ENCODE peak calls at places on chromosomes 13 and 19, in four cellular contexts. J is HepG2, E is H1, Q is GM12878. S is an unnamed sample.

GRCh38 chr19:35080613-35081170 is 34.9 kb upstream of the FXYD3 start:
- DNase-seq in E (no peak), J (no peak), Q (no peak), S (no peak)

GRCh38 chr13:44763604-44764311 is 187.6 kb upstream of the TSC22D1 start:
- DNase-seq in Q (no peak), J (no peak), E (no peak), S (no peak)

GRCh38 chr13:59793107-59793506 is 370.6 kb downstream of the DIAPH3 start:
- DNase-seq in Q (no peak), J (no peak), E (peak), S (peak)

GRCh38 chr13:90968510-90968909 is 379.0 kb upstream of the MIR17HG start:
- DNase-seq in Q (no peak), J (peak), E (peak), S (no peak)

GRCh38 chr13:41622545-41623429 is 165.4 kb downstream of the RGCC start:
- DNase-seq in E (no peak), J (no peak), Q (no peak), S (no peak)

GRCh38 chr13:97364031-97364430 is 69.9 kb upstream of the RAP2A start:
- DNase-seq in J (no peak), E (no peak), Q (no peak), S (no peak)

GRCh38 chr13:43072394-43072793 is 49.0 kb downstream of the DNAJC15 start:
- DNase-seq in J (no peak), E (no peak), Q (no peak), S (no peak)

GRCh38 chr19:17244618-17245534 is 843 bp downstream of the NR2F6 start:
- DNase-seq in J (no peak), E (no peak), Q (no peak), S (no peak)

GRCh38 chr13:80113714-80114454 is 227.0 kb downstream of the SPRY2 start:
- DNase-seq in J (no peak), E (no peak), Q (no peak), S (no peak)

GRCh38 chr19:8302734-8303133 is 5.4 kb downstream of the CD320 start:
- DNase-seq in Q (no peak), E (no peak), J (no peak), S (no peak)

GRCh38 chr13:110449225-110450015 is 112.1 kb downstream of the RAB20 start:
- DNase-seq in J (no peak), E (no peak), Q (no peak), S (no peak)

GRCh38 chr19:15300533-15301194 is 31.7 kb downstream of the BRD4 start:
- DNase-seq in J (no peak), Q (no peak), E (no peak), S (no peak)

GRCh38 chr19:46350758-46351159 is 3.9 kb downstream of the PPP5C start:
- DNase-seq in J (no peak), Q (peak), E (no peak), S (no peak)

GRCh38 chr13:23510979-23511735 is 59.1 kb upstream of the TNFRSF19 start:
- DNase-seq in Q (peak), E (no peak), J (peak), S (peak)

GRCh38 chr13:26538363-26539317 is 18.8 kb upstream of the WASF3 start:
- DNase-seq in J (no peak), E (no peak), Q (no peak), S (no peak)

GRCh38 chr13:46747031-46747820 is 49.7 kb downstream of the ESD start:
- DNase-seq in Q (no peak), J (peak), E (no peak), S (no peak)

GRCh38 chr19:35134601-35135091 is at the start of gene LGI4:
- DNase-seq in E (no peak), J (no peak), Q (no peak), S (no peak)

GRCh38 chr13:28059214-28059613 is 41.2 kb downstream of the FLT3 start:
- DNase-seq in Q (no peak), J (peak), E (no peak), S (no peak)

GRCh38 chr13:112861876-112862615 is 107.0 kb upstream of the MCF2L start:
- DNase-seq in E (no peak), Q (no peak), J (no peak), S (no peak)

GRCh38 chr13:95784161-95784880 is 107.4 kb downstream of the DNAJC3 start:
- DNase-seq in E (no peak), J (peak), Q (no peak), S (no peak)

GRCh38 chr13:25001807-25002206 is 94.1 kb upstream of the PABPC3 start:
- DNase-seq in E (no peak), Q (no peak), J (no peak), S (no peak)

GRCh38 chr19:9808855-9809646 is 9.8 kb downstream of the FBXL12 start:
- DNase-seq in J (no peak), E (no peak), Q (no peak), S (no peak)

GRCh38 chr19:36963262-36963661 is 47.1 kb downstream of the ZNF568 start:
- DNase-seq in Q (no peak), J (no peak), E (no peak), S (no peak)

GRCh38 chr19:20359933-20360720 is 193.1 kb downstream of the ZNF486 start:
- DNase-seq in E (no peak), J (no peak), Q (no peak), S (no peak)

GRCh38 chr13:113520571-113520970 is 30.1 kb upstream of the DCUN1D2 start:
- DNase-seq in Q (no peak), J (no peak), E (no peak), S (no peak)

GRCh38 chr13:101545521-101545920 is 93.0 kb downstream of the ITGBL1 start:
- DNase-seq in E (no peak), Q (no peak), J (no peak), S (no peak)

GRCh38 chr19:45517641-45518468 is 10.6 kb downstream of the VASP start:
- DNase-seq in J (no peak), E (no peak), Q (no peak), S (no peak)

GRCh38 chr19:55647732-55648656 is at the start of gene CCDC106:
- DNase-seq in J (peak), E (no peak), Q (no peak), S (peak)

GRCh38 chr19:35125270-35125717 is 9.6 kb downstream of the LGI4 start:
- DNase-seq in J (no peak), Q (no peak), E (no peak), S (no peak)

GRCh38 chr13:110812111-110812868 is 98.8 kb downstream of the ING1 start:
- DNase-seq in E (no peak), J (no peak), Q (no peak), S (no peak)

GRCh38 chr13:40330950-40331349 is 335.5 kb downstream of the FOXO1 start:
- DNase-seq in Q (no peak), J (no peak), E (no peak), S (no peak)
- H3K9ac ChIP-seq in Q (no peak), J (no peak), E (no peak), S (no peak)

DNA sequence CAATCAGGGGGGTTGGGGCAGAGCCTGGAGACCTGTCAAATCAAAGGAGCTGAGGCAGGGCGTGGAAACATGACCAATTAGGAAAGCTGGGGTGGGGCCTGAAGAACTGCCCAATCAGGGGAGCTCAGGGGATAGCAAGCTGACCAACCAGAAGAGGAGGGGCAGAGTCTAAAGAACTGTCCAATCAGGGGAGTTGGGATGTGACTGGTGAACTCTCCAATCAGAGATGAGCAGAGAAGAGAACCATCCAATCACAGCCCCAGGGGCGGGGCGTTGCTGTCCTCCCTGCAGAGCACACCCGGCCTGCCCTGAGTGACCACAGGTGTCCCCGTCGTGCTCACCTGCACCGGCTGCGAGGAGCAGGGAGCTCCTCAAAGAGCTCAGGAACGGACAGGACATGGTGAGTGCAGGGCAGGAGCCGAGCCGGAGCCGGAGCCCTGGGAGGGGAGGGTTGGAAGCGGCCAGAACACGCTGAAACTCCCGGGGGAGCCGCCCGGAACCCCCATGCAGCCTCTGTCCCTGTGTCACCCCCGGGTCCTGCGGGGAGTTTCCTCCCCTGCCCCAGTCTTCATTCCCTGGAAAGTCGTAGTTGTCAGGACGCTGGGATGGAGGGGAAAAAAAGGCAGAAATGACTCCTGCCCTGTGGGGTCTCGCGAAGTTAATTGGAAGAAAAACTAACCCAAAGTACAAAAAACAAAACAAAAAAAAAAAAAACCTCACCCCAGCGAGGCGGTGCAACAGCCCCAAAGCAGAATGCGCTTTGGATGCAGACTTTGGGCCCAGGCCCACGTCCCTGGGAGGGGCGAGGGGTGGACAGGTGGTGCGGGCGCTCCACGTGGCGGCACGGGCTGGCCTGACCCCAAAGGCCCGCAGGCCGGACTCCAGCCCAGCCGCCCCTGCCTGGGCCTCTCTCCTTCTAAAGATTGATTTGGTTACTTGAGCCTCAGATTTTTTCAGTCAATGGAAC is at the start of gene ZNF556:
- DNase-seq in J (peak), Q (no peak), E (no peak), S (no peak)
- TF ChIP-seq SUZ12 in J (no peak), Q (no peak), E (no peak), S (no peak)

DNA sequence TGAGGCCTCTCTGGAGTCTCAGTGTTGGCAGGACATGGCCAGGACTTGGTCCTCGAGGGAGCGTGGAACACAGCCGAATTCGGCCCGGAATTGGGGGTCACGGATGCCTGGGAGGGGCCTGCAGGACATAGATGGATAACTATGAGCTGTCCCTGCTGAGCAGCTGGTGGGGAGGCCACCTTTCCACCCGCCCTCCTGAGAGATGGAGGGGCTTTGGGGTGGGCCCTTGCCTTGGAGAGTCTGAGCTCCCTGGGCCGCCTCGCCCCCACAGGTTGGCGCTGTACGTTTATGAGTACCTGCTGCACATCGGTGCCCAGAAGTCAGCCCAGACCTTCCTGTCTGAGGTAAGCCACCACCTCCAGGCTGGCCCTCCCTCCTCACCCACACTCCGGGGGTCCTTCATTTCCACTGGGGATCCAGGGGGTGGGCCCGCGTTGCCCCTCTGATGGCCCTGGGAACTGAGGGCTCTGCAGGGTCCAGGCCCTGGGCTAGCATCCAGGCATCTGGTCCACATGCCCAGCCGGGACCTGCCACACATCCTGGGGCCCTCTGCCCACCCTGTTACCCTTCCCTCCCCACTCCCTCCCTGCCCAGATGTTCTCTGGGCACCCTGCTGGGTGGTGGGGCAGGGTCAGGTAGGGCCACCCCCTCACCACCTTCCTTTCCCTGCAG is 8.0 kb downstream of the SSBP4 start:
- DNase-seq in J (no peak), E (no peak), Q (no peak), S (no peak)
- H3K9ac ChIP-seq in J (no peak), E (no peak), Q (no peak), S (peak)

GRCh38 chr19:40594251-40594650 is 6.9 kb upstream of the LTBP4 start:
- DNase-seq in Q (no peak), E (no peak), J (no peak), S (no peak)
- TF ChIP-seq SUZ12 in Q (no peak), E (no peak), J (no peak), S (no peak)

GRCh38 chr19:3708207-3708931 is at the start of gene TJP3:
- DNase-seq in J (peak), Q (no peak), E (no peak), S (no peak)

GRCh38 chr19:3712663-3713531 is 4.7 kb downstream of the TJP3 start:
- DNase-seq in E (no peak), Q (no peak), J (no peak), S (no peak)

GRCh38 chr19:3710265-3710812 is 2.2 kb downstream of the TJP3 start:
- DNase-seq in E (no peak), J (peak), Q (no peak), S (no peak)

DNA sequence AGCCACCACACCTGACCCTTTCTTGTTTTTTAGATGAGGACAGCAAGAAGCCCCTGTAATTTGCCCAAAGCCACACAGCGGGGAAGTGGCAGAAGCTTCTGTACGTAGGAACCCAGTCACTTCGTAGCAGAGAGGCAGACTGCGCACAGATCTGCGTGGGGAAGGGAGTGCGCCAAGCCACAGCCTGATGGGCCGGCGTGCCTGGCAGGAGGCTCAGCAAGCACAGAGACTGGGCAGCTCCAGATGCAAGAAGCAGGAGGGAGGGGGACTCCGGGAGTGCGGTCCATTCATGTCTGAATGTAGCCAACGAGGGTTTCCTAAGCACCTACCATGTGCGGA is 347 bp upstream of the TJP3 start:
- DNase-seq in J (no peak), Q (no peak), E (no peak), S (no peak)
- H3K9ac ChIP-seq in J (peak), Q (no peak), E (no peak), S (peak)

DNA sequence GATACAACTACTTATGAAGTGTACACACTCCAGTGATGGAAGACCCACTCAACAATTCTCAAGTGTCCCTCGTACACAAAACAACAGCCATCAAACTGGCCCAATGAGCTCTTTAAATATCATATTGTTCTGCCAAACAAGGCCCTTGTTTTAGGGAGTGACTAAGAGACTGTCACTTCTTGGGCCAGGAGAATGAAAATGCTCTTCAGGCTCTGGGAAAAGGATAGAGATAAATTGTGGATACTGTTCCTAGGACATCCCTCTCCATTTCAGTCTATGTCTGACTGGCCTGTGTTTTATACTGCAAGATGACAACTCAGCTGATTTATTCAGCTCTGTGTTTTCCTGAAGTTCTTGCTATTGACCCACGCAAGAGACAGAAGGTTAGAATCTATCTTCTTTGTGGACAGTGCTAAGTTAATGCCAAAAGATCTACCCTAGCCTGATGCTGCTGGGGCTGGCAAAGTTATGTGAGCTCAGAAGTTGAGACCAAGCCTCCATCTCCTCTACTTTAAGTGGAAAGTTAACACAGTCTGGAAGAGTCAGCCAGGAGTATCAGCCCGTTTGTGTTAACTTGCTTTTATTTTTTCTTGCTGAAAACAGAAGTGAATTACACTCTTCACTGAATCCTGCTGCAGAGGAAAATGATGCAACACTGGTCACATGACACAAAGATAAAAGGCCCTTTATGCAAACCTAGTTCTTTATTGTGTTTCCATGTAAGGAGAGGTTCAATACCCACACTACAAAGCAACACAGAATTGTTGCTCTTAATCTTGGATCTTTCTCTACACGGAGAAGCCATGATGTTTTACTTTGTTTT is 14.6 kb downstream of the FRY start:
- DNase-seq in J (peak), E (no peak), Q (no peak), S (no peak)
- TF ChIP-seq SUZ12 in J (no peak), E (no peak), Q (no peak), S (no peak)

GRCh38 chr13:75635621-75636338 is at the start of gene LMO7:
- DNase-seq in J (peak), Q (no peak), E (no peak), S (no peak)
- H3K9ac ChIP-seq in J (peak), Q (peak), E (peak), S (peak)

GRCh38 chr19:32921624-32922023 is 50.1 kb downstream of the CEP89 start:
- DNase-seq in Q (no peak), J (no peak), E (no peak), S (no peak)

GRCh38 chr19:32919365-32919764 is 49.8 kb upstream of the SLC7A9 start:
- DNase-seq in Q (no peak), J (no peak), E (no peak), S (no peak)

GRCh38 chr19:32914879-32915278 is 45.3 kb upstream of the SLC7A9 start:
- DNase-seq in J (no peak), Q (no peak), E (no peak), S (no peak)

GRCh38 chr19:32917612-32917996 is 48.0 kb upstream of the SLC7A9 start:
- DNase-seq in E (no peak), J (no peak), Q (no peak), S (peak)

DNA sequence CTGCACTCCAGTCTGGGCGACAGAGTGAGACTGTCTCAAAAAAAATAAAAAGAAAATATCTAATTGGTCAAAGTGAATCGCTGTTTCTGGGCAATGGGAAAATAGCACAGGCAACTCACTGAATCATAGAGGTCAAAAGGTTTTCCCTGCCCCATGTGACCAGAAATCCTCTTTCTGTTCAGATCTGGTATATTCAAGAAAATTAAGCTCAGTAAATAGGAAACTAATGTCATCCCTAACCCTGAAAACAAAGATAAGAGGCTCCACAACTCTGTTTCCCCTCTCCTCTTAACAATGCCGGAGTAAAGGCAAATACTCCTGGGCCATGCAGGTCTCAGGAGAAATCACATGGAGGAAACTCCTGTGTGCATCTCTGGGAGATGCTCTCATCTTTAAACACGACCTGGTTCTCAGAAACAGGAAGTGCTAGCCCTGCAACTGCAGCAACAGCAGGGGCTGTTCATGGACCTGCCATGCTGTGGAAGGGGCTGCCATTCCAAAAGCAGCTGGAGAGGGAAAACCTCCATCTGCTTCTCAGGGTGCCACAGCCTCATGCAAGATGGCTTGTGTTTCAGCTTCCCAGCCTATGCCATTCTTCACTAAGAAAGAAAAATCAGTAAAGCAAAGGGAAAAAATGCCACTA is 47.5 kb upstream of the SLC7A9 start:
- DNase-seq in Q (no peak), E (no peak), J (no peak), S (no peak)
- TF ChIP-seq SUZ12 in Q (no peak), E (no peak), J (no peak), S (no peak)

GRCh38 chr19:48419158-48419920 is 25.9 kb downstream of the GRIN2D start:
- DNase-seq in J (no peak), Q (peak), E (peak), S (no peak)

GRCh38 chr19:48421548-48421947 is 24.2 kb upstream of the GRWD1 start:
- DNase-seq in E (no peak), Q (no peak), J (no peak), S (no peak)

GRCh38 chr19:48415869-48416268 is 22.4 kb downstream of the GRIN2D start:
- DNase-seq in Q (no peak), E (no peak), J (no peak), S (no peak)

GRCh38 chr19:48417436-48417835 is 24.0 kb downstream of the GRIN2D start:
- DNase-seq in J (peak), Q (no peak), E (no peak), S (no peak)

GRCh38 chr19:48418317-48419064 is 25.0 kb downstream of the GRIN2D start:
- DNase-seq in Q (no peak), E (no peak), J (no peak), S (no peak)
- H3K9ac ChIP-seq in Q (peak), E (no peak), J (no peak), S (peak)

GRCh38 chr13:48770372-48770771 is 116.6 kb downstream of the CYSLTR2 start:
- DNase-seq in Q (no peak), E (no peak), J (no peak), S (no peak)

GRCh38 chr13:48775285-48775684 is 121.6 kb downstream of the CYSLTR2 start:
- DNase-seq in Q (no peak), E (no peak), J (no peak), S (no peak)

GRCh38 chr13:48775804-48776203 is 122.1 kb downstream of the CYSLTR2 start:
- DNase-seq in Q (no peak), J (no peak), E (no peak), S (no peak)

GRCh38 chr13:48773531-48774275 is 120.0 kb downstream of the CYSLTR2 start:
- DNase-seq in Q (no peak), J (no peak), E (no peak), S (no peak)

GRCh38 chr13:48772908-48773307 is 119.2 kb downstream of the CYSLTR2 start:
- DNase-seq in E (no peak), J (no peak), Q (no peak), S (no peak)
- TF ChIP-seq SUZ12 in E (no peak), J (no peak), Q (no peak), S (no peak)

S was measured in NT2/D1.